ENCODE peak calls at places on chromosomes 3 and 15, in four cellular contexts. P, E, O and I are unnamed samples.

GRCh38 chr15:101316529-101316928 is 21.5 kb upstream of the SNRPA1 start:
- DNase-seq in P (no peak), E (no peak), O (no peak), I (no peak)

GRCh38 chr3:58018892-58019291 is 10.7 kb downstream of the FLNB start:
- DNase-seq in P (no peak), E (no peak), O (no peak), I (no peak)

GRCh38 chr3:153768559-153769469 is 352.4 kb upstream of the ARHGEF26 start:
- DNase-seq in P (no peak), E (no peak), O (peak), I (peak)

GRCh38 chr3:130242850-130243569 is 102.5 kb upstream of the COL6A5 start:
- DNase-seq in P (no peak), E (no peak), O (no peak), I (no peak)

GRCh38 chr3:120393761-120394160 is 44.6 kb upstream of the LRRC58 start:
- DNase-seq in P (no peak), E (no peak), O (no peak), I (no peak)

GRCh38 chr3:108403198-108403597 is 106.8 kb downstream of the HHLA2 start:
- DNase-seq in P (no peak), E (no peak), O (no peak), I (no peak)

GRCh38 chr3:75906555-75907112 is 121.3 kb upstream of the ZNF717 start:
- DNase-seq in P (no peak), E (no peak), O (no peak), I (peak)

GRCh38 chr3:127043041-127043641 is 60.2 kb downstream of the PLXNA1 start:
- DNase-seq in P (no peak), E (no peak), O (no peak), I (peak)

GRCh38 chr15:94670436-94671034 is 439.2 kb downstream of the MCTP2 start:
- DNase-seq in P (no peak), E (no peak), O (no peak), I (no peak)

GRCh38 chr3:36823806-36824205 is 59.5 kb upstream of the DCLK3 start:
- DNase-seq in P (no peak), E (no peak), O (no peak), I (no peak)

GRCh38 chr3:129983561-129983960 is 9.0 kb downstream of the TRH start:
- DNase-seq in P (no peak), E (no peak), O (no peak), I (no peak)

GRCh38 chr15:67091073-67091965 is 25.9 kb downstream of the SMAD3 start:
- DNase-seq in P (peak), E (no peak), O (peak), I (no peak)

GRCh38 chr3:44055951-44056350 is 185.7 kb upstream of the TOPAZ1 start:
- DNase-seq in P (no peak), E (no peak), O (no peak), I (no peak)

GRCh38 chr15:66841953-66842681 is 140.1 kb downstream of the SMAD6 start:
- DNase-seq in P (no peak), E (peak), O (peak), I (no peak)

GRCh38 chr3:60053518-60054265 is 1003.9 kb upstream of the CFAP20DC start:
- DNase-seq in P (no peak), E (no peak), O (peak), I (no peak)

GRCh38 chr3:13480340-13481318 is 523 bp downstream of the HDAC11 start:
- DNase-seq in P (no peak), E (peak), O (peak), I (no peak)

GRCh38 chr3:123503200-123503599 is 54.3 kb upstream of the ADCY5 start:
- DNase-seq in P (no peak), E (no peak), O (no peak), I (no peak)

GRCh38 chr3:109257269-109257668 is 59.0 kb downstream of the DPPA2 start:
- DNase-seq in P (no peak), E (no peak), O (no peak), I (no peak)

GRCh38 chr15:36589971-36590370 is 10.5 kb downstream of the CDIN1 start:
- DNase-seq in P (no peak), E (no peak), O (no peak), I (no peak)

GRCh38 chr15:68885070-68885469 is 45.3 kb upstream of the SPESP1 start:
- DNase-seq in P (no peak), E (no peak), O (no peak), I (no peak)

GRCh38 chr3:133437391-133438093 is 37.7 kb downstream of the BFSP2 start:
- DNase-seq in P (no peak), E (no peak), O (no peak), I (no peak)

GRCh38 chr15:58077427-58077826 is 11.9 kb upstream of the ALDH1A2 start:
- DNase-seq in P (no peak), E (no peak), O (no peak), I (no peak)

GRCh38 chr3:32009101-32009500 is 27.6 kb downstream of the ZNF860 start:
- DNase-seq in P (no peak), E (no peak), O (no peak), I (no peak)

GRCh38 chr3:80550154-80550553 is 782.4 kb upstream of the ROBO1 start:
- DNase-seq in P (no peak), E (no peak), O (no peak), I (no peak)

GRCh38 chr15:88061452-88061851 is 195.1 kb downstream of the NTRK3 start:
- DNase-seq in P (no peak), E (peak), O (no peak), I (no peak)

GRCh38 chr3:148789156-148789555 is 38.5 kb upstream of the CPB1 start:
- DNase-seq in P (no peak), E (no peak), O (no peak), I (no peak)

GRCh38 chr15:34987182-34987488 is 952 bp downstream of the ZNF770 start:
- DNase-seq in P (no peak), E (no peak), O (no peak), I (no peak)

GRCh38 chr15:99613887-99614642 is 48.3 kb downstream of the MEF2A start:
- DNase-seq in P (no peak), E (no peak), O (no peak), I (no peak)

GRCh38 chr15:35055416-35056105 is 29.5 kb downstream of the NANOGP8 start:
- DNase-seq in P (no peak), E (no peak), O (no peak), I (no peak)

GRCh38 chr3:58657036-58657435 is 9.5 kb downstream of the FAM3D start:
- DNase-seq in P (no peak), E (no peak), O (no peak), I (no peak)

GRCh38 chr3:143465638-143466037 is 346.1 kb downstream of the CHST2 start:
- DNase-seq in P (no peak), E (no peak), O (no peak), I (no peak)

GRCh38 chr15:69997701-69998273 is 99.9 kb downstream of the TLE3 start:
- DNase-seq in P (no peak), E (peak), O (no peak), I (no peak)